ENCODE peak calls at places on chromosomes 2 and 18, in four cellular contexts. D, X, A and Q are unnamed samples.

GRCh38 chr2:143345887-143346612 is 216.8 kb downstream of the ARHGAP15 start:
- DNase-seq in X (no peak), A (no peak), D (no peak), Q (no peak)

GRCh38 chr18:54233228-54233625 is 8.8 kb upstream of the MBD2 start:
- DNase-seq in A (no peak), X (no peak), D (no peak), Q (no peak)

GRCh38 chr2:85888745-85889647 is at the start of gene ST3GAL5:
- DNase-seq in A (peak; percentile 91), X (peak; percentile 90), D (no peak), Q (peak; percentile 85)

GRCh38 chr2:241894681-241895426 is 25.3 kb downstream of the RTP5 start:
- DNase-seq in D (no peak), A (no peak), X (no peak), Q (no peak)

GRCh38 chr2:30339071-30339470 is 107.7 kb downstream of the LBH start:
- DNase-seq in D (no peak), A (no peak), X (no peak), Q (peak; percentile 45)

GRCh38 chr2:37652199-37652640 is 19.2 kb downstream of the CDC42EP3 start:
- DNase-seq in D (no peak), X (peak; percentile 51), A (no peak), Q (no peak)

GRCh38 chr2:161722547-161723503 is 98.6 kb downstream of the SLC4A10 start:
- DNase-seq in D (no peak), X (no peak), A (no peak), Q (no peak)

GRCh38 chr2:180876506-180876905 is 103.9 kb upstream of the UBE2E3 start:
- DNase-seq in D (no peak), X (no peak), A (no peak), Q (no peak)

GRCh38 chr2:62038980-62039771 is 133.7 kb downstream of the COMMD1 start:
- DNase-seq in X (peak; percentile 94), A (no peak), D (peak; percentile 14), Q (peak; percentile 82)

GRCh38 chr18:54880706-54881105 is 52.4 kb downstream of the RAB27B start:
- DNase-seq in D (no peak), X (peak; percentile 71), A (no peak), Q (no peak)

GRCh38 chr2:65638438-65638837 is 206.0 kb upstream of the SPRED2 start:
- DNase-seq in X (no peak), A (no peak), D (no peak), Q (no peak)

GRCh38 chr2:228957075-228957474 is 314.0 kb downstream of the PID1 start:
- DNase-seq in A (no peak), X (no peak), D (no peak), Q (no peak)

GRCh38 chr2:189982777-189983394 is 79.6 kb downstream of the MSTN start:
- DNase-seq in D (no peak), X (peak; percentile 5), A (no peak), Q (no peak)

GRCh38 chr2:85765081-85765731 is 11.4 kb downstream of the ATOH8 start:
- DNase-seq in D (no peak), X (no peak), A (no peak), Q (no peak)

GRCh38 chr2:13652531-13653313 is 936.0 kb downstream of the TRIB2 start:
- DNase-seq in X (no peak), A (no peak), D (no peak), Q (peak; percentile 4)

GRCh38 chr2:135048122-135048521 is 875 bp upstream of the MAP3K19 start:
- DNase-seq in D (no peak), A (no peak), X (no peak), Q (no peak)